ENCODE peak calls at places on chromosomes 1 and 21, in four cellular contexts. P is colonic mucosa, S is AG09319, W is upper lobe of right lung. D is an unnamed sample.

GRCh38 chr1:28160677-28161328 is 15.7 kb downstream of the PTAFR start:
- DNase-seq in P (no peak), S (peak), W (no peak), D (no peak)

GRCh38 chr1:215637041-215637573 is 70.0 kb downstream of the KCTD3 start:
- DNase-seq in P (peak), S (peak), W (no peak), D (no peak)

GRCh38 chr1:222241410-222241809 is 306.5 kb downstream of the HHIPL2 start:
- DNase-seq in P (no peak), S (no peak), W (no peak), D (no peak)

GRCh38 chr1:24551290-24551859 is 4.5 kb upstream of the NCMAP start:
- DNase-seq in P (peak), S (no peak), W (peak), D (no peak)

GRCh38 chr1:167518331-167518700 is at the start of gene CD247:
- DNase-seq in P (no peak), S (no peak), W (no peak), D (no peak)

GRCh38 chr1:201648066-201648910 is 109.4 kb downstream of the NAV1 start:
- DNase-seq in P (peak), S (peak), W (peak), D (peak)

GRCh38 chr1:220786057-220786336 is 716 bp upstream of the MTARC1 start:
- DNase-seq in P (peak), S (no peak), W (peak), D (no peak)

GRCh38 chr1:55304306-55304705 is 89.1 kb upstream of the USP24 start:
- DNase-seq in P (no peak), S (no peak), W (no peak), D (no peak)

GRCh38 chr1:31412732-31413404 is at the start of gene SERINC2:
- DNase-seq in P (peak), S (no peak), W (peak), D (no peak)

GRCh38 chr1:153375511-153375910 is at the start of gene S100A12:
- DNase-seq in P (no peak), S (peak), W (no peak), D (no peak)

GRCh38 chr1:167922611-167923074 is 8.7 kb upstream of the ADCY10 start:
- DNase-seq in P (no peak), S (no peak), W (no peak), D (no peak)

GRCh38 chr1:210978316-210978993 is 155.5 kb downstream of the KCNH1 start:
- DNase-seq in P (no peak), S (no peak), W (no peak), D (no peak)

GRCh38 chr21:45709127-45709526 is 65.6 kb downstream of the PCBP3 start:
- DNase-seq in P (no peak), S (no peak), W (no peak), D (no peak)

GRCh38 chr1:151641229-151641628 is 29.4 kb downstream of the SNX27 start:
- DNase-seq in P (no peak), S (no peak), W (no peak), D (no peak)

GRCh38 chr1:7632126-7632525 is 139.0 kb upstream of the VAMP3 start:
- DNase-seq in P (no peak), S (no peak), W (no peak), D (no peak)

GRCh38 chr1:36843906-36844610 is 190.3 kb downstream of the GRIK3 start:
- DNase-seq in P (no peak), S (no peak), W (no peak), D (no peak)

GRCh38 chr1:153570874-153571273 is 5.2 kb upstream of the S100A2 start:
- DNase-seq in P (no peak), S (no peak), W (no peak), D (no peak)

GRCh38 chr21:45590726-45591618 is 48.7 kb upstream of the SLC19A1 start:
- DNase-seq in P (no peak), S (no peak), W (peak), D (no peak)

GRCh38 chr1:85258536-85259117 is 835 bp downstream of the C1orf52 start:
- DNase-seq in P (no peak), S (no peak), W (no peak), D (no peak)

GRCh38 chr1:61427516-61427915 is 297.4 kb downstream of the TM2D1 start:
- DNase-seq in P (no peak), S (no peak), W (no peak), D (no peak)

GRCh38 chr1:110466646-110467280 is 15.8 kb downstream of the PROK1 start:
- DNase-seq in P (no peak), S (no peak), W (no peak), D (no peak)

GRCh38 chr1:55938376-55938850 is 641.0 kb downstream of the PLPP3 start:
- DNase-seq in P (no peak), S (no peak), W (no peak), D (no peak)

GRCh38 chr1:28392027-28392652 is 22.6 kb downstream of the PHACTR4 start:
- DNase-seq in P (no peak), S (peak), W (no peak), D (no peak)

GRCh38 chr1:182725264-182725965 is 41.0 kb upstream of the RGS8 start:
- DNase-seq in P (no peak), S (no peak), W (no peak), D (no peak)

GRCh38 chr1:6143392-6143791 is 36.7 kb downstream of the CHD5 start:
- DNase-seq in P (no peak), S (no peak), W (no peak), D (no peak)

GRCh38 chr1:233609926-233610325 is 4.0 kb upstream of the KCNK1 start:
- DNase-seq in P (no peak), S (no peak), W (no peak), D (no peak)

DNA sequence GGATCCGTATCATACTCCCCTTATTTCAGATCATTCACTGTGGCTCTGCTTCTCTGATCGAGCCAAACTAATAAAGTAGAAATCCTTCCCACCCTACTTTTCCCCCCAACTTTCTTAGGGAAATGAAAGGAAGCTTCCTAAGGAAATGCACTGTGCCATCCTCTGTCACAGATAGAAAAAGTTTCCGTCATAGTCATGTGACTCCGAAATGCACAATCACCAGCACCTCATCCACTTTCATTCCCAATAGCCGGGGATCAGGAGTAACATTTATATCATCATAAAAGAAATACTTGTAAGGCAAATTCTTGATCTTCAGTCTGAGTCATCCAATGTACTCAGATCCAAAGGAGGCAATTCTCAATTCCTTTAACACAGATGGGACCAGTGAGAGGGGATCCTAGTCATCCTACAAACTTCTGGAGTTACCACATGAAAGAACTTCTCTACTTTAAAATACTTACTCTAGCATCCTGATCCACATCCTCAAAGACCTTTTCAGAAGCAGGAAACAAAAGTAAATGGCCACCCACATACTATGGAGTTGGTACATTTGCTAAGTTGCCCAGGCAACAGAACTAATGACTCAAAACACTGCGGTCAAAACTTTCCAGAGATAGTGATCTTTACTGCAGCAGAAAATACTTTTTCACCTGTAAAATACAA is 97.8 kb upstream of the ZC3H11B start:
- DNase-seq in P (no peak), S (no peak), W (no peak), D (no peak)
- TF ChIP-seq CTCF in P (no peak), S (no peak), W (no peak), D (no peak)

GRCh38 chr1:219304227-219305226 is 130.8 kb downstream of the LYPLAL1 start:
- DNase-seq in P (no peak), S (no peak), W (no peak), D (no peak)
- TF ChIP-seq CTCF in P (no peak), S (peak), W (no peak), D (no peak)

DNA sequence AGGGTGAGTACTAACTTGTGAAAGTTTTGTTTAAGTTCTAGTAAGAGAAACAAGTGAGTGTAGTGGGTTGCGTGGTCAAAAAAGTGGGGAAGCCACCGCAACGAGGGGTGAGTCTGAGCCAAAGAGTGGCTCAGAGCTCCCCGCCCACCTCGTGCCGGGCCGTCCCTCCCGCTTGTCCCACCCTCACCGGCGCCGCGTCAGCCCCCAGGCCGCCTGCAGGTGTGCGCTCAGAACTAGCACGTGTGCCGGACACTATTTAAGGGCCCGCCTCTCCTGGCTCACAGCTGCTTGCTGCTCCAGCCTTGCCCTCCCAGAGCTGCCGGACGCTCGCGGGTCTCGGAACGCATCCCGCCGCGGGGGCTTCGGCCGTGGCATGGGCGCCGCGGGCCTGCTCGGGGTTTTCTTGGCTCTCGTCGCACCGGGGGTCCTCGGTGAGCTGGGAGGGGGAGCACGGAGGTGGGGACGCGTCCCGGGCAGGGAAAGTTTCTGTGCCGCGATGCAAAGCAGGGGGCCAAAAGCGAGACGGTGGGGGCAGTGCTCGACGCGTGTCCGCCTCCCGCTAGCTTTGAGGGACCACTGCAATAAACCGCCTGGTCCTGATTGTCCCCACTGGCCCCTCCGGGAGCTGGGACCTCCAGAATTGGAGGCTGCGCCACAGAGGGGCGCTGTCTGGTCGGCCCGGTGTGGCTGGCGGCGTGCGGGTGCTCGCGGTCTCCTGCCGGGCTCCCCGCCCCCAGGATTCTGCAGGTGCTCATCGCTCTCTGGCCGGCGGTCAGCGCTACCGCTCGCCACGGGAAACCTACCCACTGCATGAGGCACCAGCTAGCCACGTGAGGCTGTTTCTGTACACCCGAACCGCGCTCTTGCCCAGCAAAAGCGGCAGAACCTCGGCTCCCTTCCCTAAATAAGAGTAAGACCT is at the start of gene CR2:
- DNase-seq in P (peak), S (no peak), W (peak), D (peak)
- TF ChIP-seq CTCF in P (no peak), S (no peak), W (peak), D (peak)

GRCh38 chr1:1303736-1304135 is 4.0 kb downstream of the ACAP3 start:
- DNase-seq in P (no peak), S (no peak), W (no peak), D (no peak)

GRCh38 chr1:1304331-1305299 is 3.1 kb downstream of the ACAP3 start:
- DNase-seq in P (peak), S (peak), W (no peak), D (peak)

GRCh38 chr1:1306661-1307260 is 969 bp downstream of the ACAP3 start:
- DNase-seq in P (peak), S (no peak), W (no peak), D (no peak)

GRCh38 chr1:1306070-1306660 is 1.6 kb downstream of the ACAP3 start:
- DNase-seq in P (no peak), S (no peak), W (no peak), D (no peak)

GRCh38 chr1:1305300-1306069 is 2.2 kb downstream of the ACAP3 start:
- DNase-seq in P (peak), S (peak), W (no peak), D (no peak)
- TF ChIP-seq CTCF in P (no peak), S (no peak), W (no peak), D (no peak)

DNA sequence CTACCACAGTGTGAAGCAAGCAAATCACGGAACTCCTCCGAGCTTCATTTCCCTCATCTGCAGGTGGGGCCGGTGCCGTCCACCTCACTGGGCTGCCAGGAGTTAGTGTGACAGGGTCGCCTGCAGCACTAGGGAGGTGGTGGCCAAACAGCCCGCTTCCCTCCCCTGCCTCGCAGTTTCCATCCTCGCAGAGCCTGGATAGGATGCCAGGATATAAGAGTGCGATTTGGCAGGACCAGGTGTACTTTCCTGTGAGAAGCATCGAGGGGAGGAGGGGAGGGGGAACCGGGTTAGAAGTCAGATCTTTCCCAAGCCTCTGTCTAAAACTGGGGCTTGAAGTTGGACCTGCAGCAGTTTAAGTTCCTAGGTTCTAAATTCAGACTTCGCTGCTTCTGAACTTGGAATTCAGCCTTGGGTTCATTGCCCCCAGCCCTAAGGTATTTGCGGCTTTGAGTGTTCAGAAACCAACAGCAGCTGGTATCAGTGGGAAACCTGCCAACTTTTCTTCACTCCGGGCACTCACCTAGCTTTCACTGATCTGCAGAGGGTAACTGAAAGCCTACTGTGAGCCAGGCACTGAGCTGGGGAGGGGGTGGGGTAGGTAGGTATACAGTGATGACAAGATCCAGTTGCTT is 1.7 kb upstream of the JUN start:
- DNase-seq in P (peak), S (no peak), W (peak), D (peak)
- TF ChIP-seq CTCF in P (no peak), S (no peak), W (no peak), D (peak)

DNA sequence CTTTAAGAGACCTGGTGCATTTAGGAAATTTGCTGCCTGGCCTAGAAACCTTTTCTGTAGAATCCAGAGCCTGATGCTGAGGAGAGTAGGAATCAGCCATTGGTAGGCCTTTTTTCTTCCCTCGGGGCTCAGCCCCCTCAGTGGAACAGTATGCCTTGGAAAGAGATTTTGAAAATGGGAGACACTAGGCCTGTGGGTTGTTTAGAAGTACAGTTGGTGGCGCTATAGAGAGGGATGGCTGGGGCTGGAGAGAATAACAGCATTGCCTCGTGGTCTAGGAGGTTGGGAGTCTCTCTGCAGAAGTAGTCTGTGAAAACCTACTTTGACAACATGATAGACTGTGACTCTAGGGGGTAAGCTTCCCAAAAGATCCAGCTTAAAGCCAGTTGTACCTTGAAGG is 8.2 kb downstream of the KIF2C start:
- DNase-seq in P (no peak), S (no peak), W (no peak), D (no peak)
- TF ChIP-seq CTCF in P (no peak), S (no peak), W (no peak), D (no peak)